ENCODE peak calls at places on chromosome 1, in six cellular contexts. C is choroid plexus epithelial cell, P is lower leg skin, N is psoas muscle, I is cardiac muscle cell, F is MM.1S. B is an unnamed sample.

GRCh38 chr1:39639333-39640130 is at the start of gene HEYL:
- DNase-seq in P (no peak), F (peak), C (peak), N (peak), I (peak), B (peak)

GRCh38 chr1:67564193-67564592 is 120.8 kb upstream of the GADD45A start:
- DNase-seq in F (peak), N (peak), I (no peak), C (no peak), P (peak), B (peak)

GRCh38 chr1:227911376-227911775 is 36.4 kb downstream of the WNT9A start:
- DNase-seq in P (no peak), I (no peak), N (no peak), C (no peak), F (no peak), B (no peak)

GRCh38 chr1:22629886-22630285 is 6.5 kb upstream of the C1QA start:
- DNase-seq in P (no peak), F (no peak), N (no peak), I (no peak), C (no peak), B (no peak)

GRCh38 chr1:84101204-84101603 is 42.9 kb upstream of the PRKACB start:
- DNase-seq in P (no peak), F (no peak), C (no peak), I (no peak), N (no peak), B (no peak)

GRCh38 chr1:232150770-232151548 is 479.0 kb downstream of the SIPA1L2 start:
- DNase-seq in C (no peak), N (no peak), F (no peak), P (no peak), I (no peak), B (no peak)

GRCh38 chr1:205263580-205264190 is 35.9 kb downstream of the TMCC2 start:
- DNase-seq in N (no peak), P (no peak), F (no peak), C (peak), I (no peak), B (peak)

GRCh38 chr1:12368646-12369045 is 138.8 kb downstream of the VPS13D start:
- DNase-seq in P (no peak), I (no peak), F (no peak), C (peak), N (no peak), B (no peak)

GRCh38 chr1:54551891-54552290 is 3.9 kb downstream of the ACOT11 start:
- DNase-seq in P (no peak), C (no peak), F (no peak), N (no peak), I (no peak), B (no peak)

GRCh38 chr1:109705411-109705810 is 6.6 kb upstream of the GSTM5 start:
- DNase-seq in F (no peak), P (no peak), I (no peak), C (no peak), N (no peak), B (no peak)

GRCh38 chr1:109704173-109704572 is 7.9 kb upstream of the GSTM5 start:
- DNase-seq in N (no peak), I (no peak), C (no peak), P (no peak), F (no peak), B (no peak)
- TF ChIP-seq CTCF in N (no peak), I (no peak), C (peak), P (no peak), F (no peak), B (no peak)

GRCh38 chr1:94723899-94724298 is 96.3 kb upstream of the SLC44A3 start:
- DNase-seq in P (no peak), I (no peak), F (no peak), N (no peak), C (peak), B (peak)

GRCh38 chr1:94729287-94729686 is 90.9 kb upstream of the SLC44A3 start:
- DNase-seq in N (no peak), C (peak), I (no peak), P (no peak), F (no peak), B (peak)

GRCh38 chr1:94725566-94725965 is 94.6 kb upstream of the SLC44A3 start:
- DNase-seq in P (no peak), N (no peak), C (no peak), I (no peak), F (no peak), B (peak)

GRCh38 chr1:94727846-94728715 is 92.1 kb upstream of the SLC44A3 start:
- DNase-seq in I (no peak), C (peak), F (no peak), P (no peak), N (no peak), B (peak)

GRCh38 chr1:94726981-94727685 is 93.0 kb upstream of the SLC44A3 start:
- DNase-seq in P (no peak), F (no peak), I (no peak), C (no peak), N (no peak), B (no peak)
- H3K4me3 ChIP-seq in P (no peak), F (no peak), I (no peak), C (no peak), N (no peak), B (no peak)

GRCh38 chr1:154270833-154271232 is 1.6 kb upstream of the HAX1 start:
- DNase-seq in N (no peak), P (no peak), F (peak), C (no peak), I (no peak), B (no peak)

GRCh38 chr1:154272217-154272998 is at the start of gene HAX1:
- DNase-seq in C (peak), I (peak), F (peak), P (peak), N (peak), B (peak)

GRCh38 chr1:154272999-154273563 is 652 bp downstream of the HAX1 start:
- DNase-seq in C (no peak), F (no peak), I (no peak), N (no peak), P (no peak), B (no peak)

GRCh38 chr1:154276797-154277196 is 4.4 kb downstream of the HAX1 start:
- DNase-seq in F (no peak), C (no peak), N (no peak), I (no peak), P (no peak), B (no peak)
- TF ChIP-seq CTCF in F (peak), C (peak), N (peak), I (peak), P (no peak), B (peak)

GRCh38 chr1:41446851-41447610 is 37.5 kb downstream of the EDN2 start:
- DNase-seq in P (no peak), C (no peak), I (no peak), F (no peak), N (no peak), B (no peak)

GRCh38 chr1:41447995-41448770 is 36.3 kb downstream of the EDN2 start:
- DNase-seq in I (no peak), F (no peak), P (no peak), N (no peak), C (peak), B (no peak)

GRCh38 chr1:41448831-41449230 is 35.7 kb downstream of the EDN2 start:
- DNase-seq in F (no peak), P (no peak), N (no peak), I (no peak), C (no peak), B (no peak)

GRCh38 chr1:41450747-41451285 is 33.7 kb downstream of the EDN2 start:
- DNase-seq in C (no peak), N (no peak), I (no peak), P (no peak), F (no peak), B (no peak)

GRCh38 chr1:41449326-41449921 is 35.1 kb downstream of the EDN2 start:
- DNase-seq in P (no peak), C (no peak), I (no peak), N (no peak), F (no peak), B (no peak)
- H3K4me3 ChIP-seq in P (no peak), C (no peak), I (no peak), N (no peak), F (no peak), B (no peak)

GRCh38 chr1:237509748-237510147 is 381.0 kb downstream of the ZP4 start:
- DNase-seq in N (no peak), F (no peak), I (no peak), P (no peak), C (no peak), B (no peak)
- TF ChIP-seq CTCF in N (no peak), F (no peak), I (no peak), P (no peak), C (no peak), B (no peak)

GRCh38 chr1:165635329-165635728 is 4.3 kb downstream of the MGST3 start:
- DNase-seq in C (peak), I (no peak), N (no peak), P (no peak), F (no peak), B (no peak)

GRCh38 chr1:165637427-165637826 is 6.4 kb downstream of the MGST3 start:
- DNase-seq in P (no peak), N (no peak), F (no peak), I (no peak), C (peak), B (peak)

GRCh38 chr1:165634154-165634921 is 3.3 kb downstream of the MGST3 start:
- DNase-seq in P (no peak), N (no peak), C (no peak), F (no peak), I (no peak), B (no peak)

GRCh38 chr1:165633624-165634023 is 2.6 kb downstream of the MGST3 start:
- DNase-seq in C (no peak), P (no peak), F (no peak), I (no peak), N (no peak), B (peak)

GRCh38 chr1:165635823-165636222 is 4.8 kb downstream of the MGST3 start:
- DNase-seq in P (no peak), I (no peak), F (no peak), N (no peak), C (no peak), B (no peak)
- H3K4me3 ChIP-seq in P (no peak), I (no peak), F (no peak), N (no peak), C (no peak), B (no peak)

GRCh38 chr1:153192697-153193096 is 10.5 kb upstream of the LELP1 start:
- DNase-seq in I (peak), F (peak), N (no peak), P (no peak), C (no peak), B (no peak)
- TF ChIP-seq CTCF in I (no peak), F (peak), N (no peak), P (no peak), C (no peak), B (no peak)

GRCh38 chr1:162021124-162021523 is 2.5 kb downstream of the OLFML2B start:
- DNase-seq in N (no peak), P (no peak), F (no peak), C (no peak), I (no peak), B (no peak)

GRCh38 chr1:162018418-162018817 is 5.3 kb downstream of the OLFML2B start:
- DNase-seq in I (no peak), C (no peak), F (no peak), N (no peak), P (no peak), B (no peak)

GRCh38 chr1:162020145-162020544 is 3.5 kb downstream of the OLFML2B start:
- DNase-seq in N (no peak), C (peak), F (peak), I (no peak), P (no peak), B (no peak)

GRCh38 chr1:162019436-162019835 is 4.2 kb downstream of the OLFML2B start:
- DNase-seq in F (no peak), C (no peak), N (no peak), I (no peak), P (no peak), B (no peak)

DNA sequence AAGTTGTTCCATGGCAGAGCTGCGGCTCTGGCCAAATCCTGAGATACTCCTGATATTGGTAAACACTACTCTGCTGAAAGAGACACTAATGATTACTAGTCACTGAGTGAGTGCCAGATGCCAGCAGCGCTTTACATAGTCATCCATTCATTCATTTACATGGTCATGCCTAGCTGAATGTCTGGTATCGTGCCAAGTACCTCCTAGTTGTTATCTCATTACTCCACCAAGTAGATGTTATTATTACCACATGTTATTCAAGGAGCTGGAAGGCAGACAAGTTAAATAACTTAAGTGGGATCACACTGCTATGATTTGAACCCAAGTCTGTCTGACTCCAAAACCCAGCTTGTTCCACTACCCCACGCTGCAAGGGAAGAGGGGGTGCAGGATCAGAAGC is 4.7 kb downstream of the OLFML2B start:
- DNase-seq in I (no peak), C (peak), P (no peak), F (no peak), N (no peak), B (peak)
- H3K4me3 ChIP-seq in I (no peak), C (no peak), P (no peak), F (no peak), N (no peak), B (no peak)

B was measured in fibroblast of villous mesenchyme.